ENCODE peak calls at places on chromosomes 2 and 18, in five cellular contexts. M is stimulated activated CD8-positive, alpha-beta memory T cell treated with anti-CD3 and anti-CD28 coated beads, Interleukin-4, amount 100 ng/mL, for 1 hour; I is activated CD8-positive, alpha-beta memory T cell treated with anti-CD3 and anti-CD28 coated beads, Interleukin-2, amount 50 U/mL, for 48 hours; C is renal cortical epithelial cell; V is HEK293T. Z is an unnamed sample.
A peak's percentile ranks its signal among the peaks of the same experiment; 100 is the strongest.

GRCh38 chr2:152284398-152284797 is 50.6 kb upstream of the FMNL2 start:
- DNase-seq in M (no peak), I (no peak), C (peak; percentile 13), V (no peak), Z (no peak)

GRCh38 chr2:183123117-183123958 is 905 bp upstream of the NUP35 start:
- DNase-seq in M (no peak), I (no peak), C (no peak), V (no peak), Z (peak; percentile 8)

GRCh38 chr18:63683152-63683551 is 19.6 kb upstream of the SERPINB11 start:
- DNase-seq in M (no peak), I (no peak), C (peak; percentile 98), V (no peak), Z (no peak)

GRCh38 chr2:128750328-128751165 is 431.9 kb upstream of the HS6ST1 start:
- DNase-seq in M (no peak), I (no peak), C (peak; percentile 12), V (no peak), Z (no peak)

GRCh38 chr2:239919779-239920545 is 105.2 kb downstream of the NDUFA10 start:
- DNase-seq in M (no peak), I (no peak), C (no peak), V (no peak), Z (no peak)

GRCh38 chr2:179332903-179333302 is 68.3 kb upstream of the SESTD1 start:
- DNase-seq in M (no peak), I (no peak), C (peak; percentile 63), V (no peak), Z (no peak)

GRCh38 chr2:38474833-38475566 is 97.9 kb upstream of the ATL2 start:
- DNase-seq in M (no peak), I (no peak), C (no peak), V (no peak), Z (no peak)

GRCh38 chr2:71783215-71783614 is 329.9 kb downstream of the DYSF start:
- DNase-seq in M (no peak), I (no peak), C (peak; percentile 72), V (no peak), Z (no peak)

Z was measured in SJCRH30.